ENCODE peak calls at places on chromosomes 2 and 18, in four cellular contexts. E is pancreas, W is cardiac fibroblast, Y is A549. G is an unnamed sample.

GRCh38 chr18:38575648-38576047 is 1010.0 kb upstream of the CELF4 start:
- DNase-seq in E (no peak), W (no peak), Y (no peak), G (no peak)

GRCh38 chr2:10145519-10146357 is 23.2 kb downstream of the RRM2 start:
- DNase-seq in E (peak; percentile 11), W (no peak), Y (no peak), G (no peak)

GRCh38 chr2:144524190-144524957 is 4.5 kb upstream of the ZEB2 start:
- DNase-seq in E (peak; percentile 68), W (peak; percentile 75), Y (no peak), G (no peak)

GRCh38 chr2:173997269-173997668 is 32.1 kb upstream of the SP3 start:
- DNase-seq in E (no peak), W (peak; percentile 85), Y (no peak), G (no peak)

GRCh38 chr2:218474527-218474926 is 55.6 kb downstream of the VIL1 start:
- DNase-seq in E (no peak), W (no peak), Y (no peak), G (no peak)

GRCh38 chr2:178271629-178272333 is 77.5 kb downstream of the OSBPL6 start:
- DNase-seq in E (no peak), W (peak; percentile 95), Y (no peak), G (peak; percentile 80)

GRCh38 chr2:238231251-238231793 is 8.5 kb downstream of the HES6 start:
- DNase-seq in E (peak; percentile 83), W (peak; percentile 71), Y (peak; percentile 38), G (no peak)

GRCh38 chr2:57105694-57106093 is 921.9 kb downstream of the CCDC85A start:
- DNase-seq in E (no peak), W (no peak), Y (no peak), G (no peak)

GRCh38 chr18:44799422-44800421 is 119.0 kb downstream of the SETBP1 start:
- DNase-seq in E (no peak), W (no peak), Y (no peak), G (no peak)

GRCh38 chr2:144521702-144522101 is 1.8 kb upstream of the ZEB2 start:
- DNase-seq in E (no peak), W (peak; percentile 19), Y (no peak), G (no peak)

GRCh38 chr2:241762321-241762932 is 14.2 kb upstream of the GAL3ST2 start:
- DNase-seq in E (peak; percentile 15), W (no peak), Y (no peak), G (no peak)

GRCh38 chr2:19321946-19322345 is 36.5 kb downstream of the OSR1 start:
- DNase-seq in E (no peak), W (peak; percentile 19), Y (no peak), G (no peak)

GRCh38 chr2:98188351-98189046 is 101.5 kb downstream of the VWA3B start:
- DNase-seq in E (no peak), W (peak; percentile 6), Y (no peak), G (no peak)

GRCh38 chr2:67036446-67036845 is 360.7 kb upstream of the ETAA1 start:
- DNase-seq in E (no peak), W (no peak), Y (no peak), G (no peak)

GRCh38 chr2:215002500-215002899 is 135.9 kb downstream of the ABCA12 start:
- DNase-seq in E (no peak), W (peak; percentile 66), Y (peak; percentile 51), G (peak; percentile 26)

GRCh38 chr18:38790303-38790702 is 1224.7 kb upstream of the CELF4 start:
- DNase-seq in E (no peak), W (no peak), Y (peak; percentile 6), G (no peak)

GRCh38 chr2:238706673-238707072 is 141.2 kb upstream of the TWIST2 start:
- DNase-seq in E (no peak), W (no peak), Y (no peak), G (no peak)

GRCh38 chr2:47602996-47603395 is 179.9 kb upstream of the MSH6 start:
- DNase-seq in E (no peak), W (peak; percentile 17), Y (peak; percentile 12), G (no peak)

GRCh38 chr2:110903548-110903947 is 171.2 kb downstream of the ACOXL start:
- DNase-seq in E (no peak), W (no peak), Y (no peak), G (no peak)

GRCh38 chr2:237931205-237931721 is 35.6 kb upstream of the UBE2F start:
- DNase-seq in E (peak; percentile 17), W (peak; percentile 28), Y (no peak), G (no peak)

GRCh38 chr18:77108001-77108692 is 24.4 kb downstream of the MBP start:
- DNase-seq in E (no peak), W (peak; percentile 90), Y (no peak), G (peak; percentile 50)

GRCh38 chr2:144948205-144948855 is 428.4 kb upstream of the ZEB2 start:
- DNase-seq in E (no peak), W (no peak), Y (no peak), G (no peak)

GRCh38 chr2:12192762-12193161 is 446.3 kb downstream of the LPIN1 start:
- DNase-seq in E (no peak), W (peak; percentile 22), Y (no peak), G (no peak)

GRCh38 chr2:37189452-37190153 is 1.1 kb upstream of the SULT6B1 start:
- DNase-seq in E (no peak), W (peak; percentile 79), Y (peak; percentile 85), G (peak; percentile 84)

GRCh38 chr2:144424559-144425240 is 95.2 kb downstream of the ZEB2 start:
- DNase-seq in E (no peak), W (no peak), Y (no peak), G (no peak)

GRCh38 chr2:240405654-240406313 is 29.7 kb upstream of the GPC1 start:
- DNase-seq in E (peak; percentile 32), W (no peak), Y (no peak), G (no peak)

GRCh38 chr2:11248-11941 is 34.9 kb downstream of the FAM110C start:
- DNase-seq in E (peak; percentile 75), W (peak; percentile 13), Y (peak; percentile 92), G (peak; percentile 4)

GRCh38 chr2:41803361-41803760 is 244.5 kb upstream of the PKDCC start:
- DNase-seq in E (no peak), W (no peak), Y (no peak), G (no peak)

GRCh38 chr2:41806286-41806685 is 241.5 kb upstream of the PKDCC start:
- DNase-seq in E (no peak), W (no peak), Y (peak; percentile 64), G (no peak)
- TF ChIP-seq CTCF in E (no peak), W (no peak), Y (peak; percentile 64), G (no peak)

GRCh38 chr2:88585969-88586368 is 41.3 kb downstream of the EIF2AK3 start:
- DNase-seq in E (no peak), W (no peak), Y (no peak), G (no peak)

GRCh38 chr2:88596141-88596830 is 31.0 kb downstream of the EIF2AK3 start:
- DNase-seq in E (no peak), W (no peak), Y (no peak), G (no peak)

GRCh38 chr2:88591684-88592083 is 35.6 kb downstream of the EIF2AK3 start:
- DNase-seq in E (no peak), W (no peak), Y (no peak), G (no peak)

DNA sequence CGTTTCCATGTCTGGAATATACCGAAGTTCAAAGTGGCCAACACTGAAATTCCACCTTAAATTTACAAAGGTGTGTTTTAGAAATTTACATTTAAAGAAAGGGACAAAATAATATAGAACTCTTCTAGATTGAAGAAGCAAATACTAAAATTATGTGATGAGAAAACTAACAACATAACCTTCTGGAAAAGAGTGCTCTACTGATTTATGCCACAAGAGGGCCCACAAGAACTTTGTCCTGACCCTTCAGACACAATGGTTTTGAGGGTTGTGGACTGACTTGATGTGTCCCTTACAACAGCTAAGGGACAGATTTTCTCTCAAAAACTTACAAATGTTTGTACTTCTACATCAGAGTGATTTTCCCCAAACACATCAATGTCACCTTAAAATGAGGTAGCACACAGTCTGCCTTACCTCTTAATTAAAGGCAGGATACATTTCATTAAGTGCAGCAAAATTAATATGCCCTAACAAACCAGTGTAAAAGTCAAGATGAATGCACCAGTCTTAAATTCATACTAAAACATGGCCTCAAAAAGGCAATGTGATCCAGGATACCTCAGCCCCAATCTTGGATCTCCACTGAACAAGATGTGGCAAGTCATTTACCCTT is 36.2 kb downstream of the EIF2AK3 start:
- DNase-seq in E (no peak), W (peak; percentile 81), Y (peak; percentile 73), G (peak; percentile 36)
- TF ChIP-seq CTCF in E (peak; percentile 59), W (peak; percentile 76), Y (peak; percentile 95), G (peak; percentile 74)

GRCh38 chr2:62286089-62286785 is 90.3 kb downstream of the B3GNT2 start:
- DNase-seq in E (no peak), W (no peak), Y (no peak), G (no peak)

GRCh38 chr2:62287335-62287734 is 91.4 kb downstream of the B3GNT2 start:
- DNase-seq in E (no peak), W (no peak), Y (no peak), G (no peak)

GRCh38 chr2:62283147-62283546 is 87.2 kb downstream of the B3GNT2 start:
- DNase-seq in E (no peak), W (no peak), Y (no peak), G (no peak)

GRCh38 chr2:62284471-62284870 is 88.6 kb downstream of the B3GNT2 start:
- DNase-seq in E (no peak), W (no peak), Y (no peak), G (no peak)

GRCh38 chr2:62284980-62285379 is 89.1 kb downstream of the B3GNT2 start:
- DNase-seq in E (no peak), W (no peak), Y (no peak), G (no peak)
- TF ChIP-seq CTCF in E (no peak), W (no peak), Y (no peak), G (no peak)

GRCh38 chr18:65091737-65092329 is 659.0 kb upstream of the CDH7 start:
- DNase-seq in E (no peak), W (peak; percentile 1), Y (peak; percentile 21), G (peak; percentile 1)
- TF ChIP-seq CTCF in E (no peak), W (peak; percentile 23), Y (peak; percentile 14), G (peak; percentile 65)

GRCh38 chr18:58195278-58195721 is 151.3 kb downstream of the NEDD4L start:
- DNase-seq in E (peak; percentile 78), W (no peak), Y (no peak), G (no peak)

GRCh38 chr18:58190842-58191530 is 147.0 kb downstream of the NEDD4L start:
- DNase-seq in E (no peak), W (no peak), Y (no peak), G (no peak)

GRCh38 chr18:58196164-58196563 is 152.1 kb downstream of the NEDD4L start:
- DNase-seq in E (no peak), W (no peak), Y (no peak), G (no peak)

GRCh38 chr18:58192519-58192918 is 148.5 kb downstream of the NEDD4L start:
- DNase-seq in E (no peak), W (no peak), Y (no peak), G (no peak)

GRCh38 chr18:58194028-58194427 is 150.0 kb downstream of the NEDD4L start:
- DNase-seq in E (no peak), W (no peak), Y (no peak), G (no peak)
- TF ChIP-seq CTCF in E (no peak), W (peak; percentile 10), Y (no peak), G (peak; percentile 51)

DNA sequence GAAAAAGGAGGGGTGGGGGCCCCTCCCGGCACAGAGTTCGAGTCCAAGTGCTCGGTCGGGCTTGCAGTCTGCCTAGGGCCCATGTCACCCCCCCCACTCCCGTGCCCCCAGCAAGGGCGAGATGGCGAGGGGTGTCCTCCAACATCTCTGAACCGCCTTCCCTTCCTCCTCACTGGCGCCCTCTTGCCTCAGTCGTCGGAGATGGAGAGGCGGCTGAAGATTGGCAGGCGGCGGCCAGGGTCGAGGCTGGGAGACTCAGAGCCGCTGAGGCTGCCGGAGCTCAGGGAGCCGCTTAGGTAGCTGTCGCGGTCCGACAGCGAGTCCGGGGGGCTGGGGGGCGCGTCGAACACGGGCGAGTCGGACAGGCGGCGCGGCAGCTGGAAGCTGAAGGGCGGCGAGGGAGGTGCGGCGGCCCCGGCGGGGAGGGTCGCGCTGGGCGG is 2.3 kb downstream of the ZFP36L2 start:
- DNase-seq in E (peak; percentile 81), W (peak; percentile 89), Y (peak; percentile 87), G (no peak)
- TF ChIP-seq CTCF in E (no peak), W (peak; percentile 36), Y (peak; percentile 61), G (peak; percentile 52)